ENCODE peak calls at places on chromosomes 3 and 15, in seven cellular contexts. One of them, this sample, is unnamed.

GRCh38 chr15:63985221-63986184 is 60.8 kb downstream of the DAPK2 start:
- DNase-seq in transverse colon: no peak
- DNase-seq in fibroblast of villous mesenchyme: no peak
- DNase-seq in left ventricle myocardium inferior: peak
- DNase-seq in A549: no peak
- DNase-seq in ovary: peak
- DNase-seq in pancreas: peak
- DNase-seq in this sample: no peak

GRCh38 chr3:84965141-84965540 is 6.4 kb downstream of the CADM2 start:
- DNase-seq in transverse colon: no peak
- DNase-seq in fibroblast of villous mesenchyme: no peak
- DNase-seq in left ventricle myocardium inferior: no peak
- DNase-seq in A549: peak
- DNase-seq in ovary: no peak
- DNase-seq in pancreas: no peak
- DNase-seq in this sample: no peak

GRCh38 chr15:76217029-76217866 is 94.0 kb downstream of the ETFA start:
- DNase-seq in transverse colon: no peak
- DNase-seq in fibroblast of villous mesenchyme: peak
- DNase-seq in left ventricle myocardium inferior: no peak
- DNase-seq in A549: no peak
- DNase-seq in ovary: no peak
- DNase-seq in pancreas: no peak
- DNase-seq in this sample: no peak

GRCh38 chr15:44381223-44381622 is 46.2 kb upstream of the CTDSPL2 start:
- DNase-seq in transverse colon: no peak
- DNase-seq in fibroblast of villous mesenchyme: peak
- DNase-seq in left ventricle myocardium inferior: no peak
- DNase-seq in A549: no peak
- DNase-seq in ovary: no peak
- DNase-seq in pancreas: no peak
- DNase-seq in this sample: no peak

GRCh38 chr15:38696120-38696727 is 131.6 kb upstream of the RASGRP1 start:
- DNase-seq in transverse colon: peak
- DNase-seq in fibroblast of villous mesenchyme: peak
- DNase-seq in left ventricle myocardium inferior: no peak
- DNase-seq in A549: no peak
- DNase-seq in ovary: no peak
- DNase-seq in pancreas: no peak
- DNase-seq in this sample: no peak

GRCh38 chr3:126101521-126101982 is 17.6 kb upstream of the SLC41A3 start:
- DNase-seq in transverse colon: no peak
- DNase-seq in fibroblast of villous mesenchyme: no peak
- DNase-seq in left ventricle myocardium inferior: no peak
- DNase-seq in A549: no peak
- DNase-seq in ovary: no peak
- DNase-seq in pancreas: no peak
- DNase-seq in this sample: no peak

GRCh38 chr15:33150516-33150915 is 44.0 kb downstream of the FMN1 start:
- DNase-seq in transverse colon: no peak
- DNase-seq in fibroblast of villous mesenchyme: no peak
- DNase-seq in left ventricle myocardium inferior: no peak
- DNase-seq in A549: no peak
- DNase-seq in ovary: no peak
- DNase-seq in pancreas: no peak
- DNase-seq in this sample: peak

GRCh38 chr3:9715764-9716437 is 12.3 kb downstream of the CPNE9 start:
- DNase-seq in transverse colon: peak
- DNase-seq in fibroblast of villous mesenchyme: peak
- DNase-seq in left ventricle myocardium inferior: peak
- DNase-seq in A549: peak
- DNase-seq in ovary: peak
- DNase-seq in pancreas: peak
- DNase-seq in this sample: peak

GRCh38 chr15:75230524-75231371 is 27.4 kb upstream of the GOLGA6C start:
- DNase-seq in transverse colon: peak
- DNase-seq in fibroblast of villous mesenchyme: no peak
- DNase-seq in left ventricle myocardium inferior: peak
- DNase-seq in A549: no peak
- DNase-seq in ovary: no peak
- DNase-seq in pancreas: no peak
- DNase-seq in this sample: no peak

GRCh38 chr3:141485578-141486415 is 1.0 kb upstream of the RASA2 start:
- DNase-seq in transverse colon: no peak
- DNase-seq in fibroblast of villous mesenchyme: peak
- DNase-seq in left ventricle myocardium inferior: no peak
- DNase-seq in A549: peak
- DNase-seq in ovary: no peak
- DNase-seq in pancreas: no peak
- DNase-seq in this sample: peak

GRCh38 chr15:66154581-66154980 is 99.0 kb downstream of the MEGF11 start:
- DNase-seq in transverse colon: no peak
- DNase-seq in fibroblast of villous mesenchyme: no peak
- DNase-seq in left ventricle myocardium inferior: no peak
- DNase-seq in A549: no peak
- DNase-seq in ovary: no peak
- DNase-seq in pancreas: no peak
- DNase-seq in this sample: no peak

GRCh38 chr15:49361370-49361769 is 61.7 kb upstream of the FGF7 start:
- DNase-seq in transverse colon: no peak
- DNase-seq in fibroblast of villous mesenchyme: peak
- DNase-seq in left ventricle myocardium inferior: no peak
- DNase-seq in A549: no peak
- DNase-seq in ovary: no peak
- DNase-seq in pancreas: no peak
- DNase-seq in this sample: no peak

GRCh38 chr3:154678271-154678670 is 248.3 kb upstream of the GPR149 start:
- DNase-seq in transverse colon: no peak
- DNase-seq in fibroblast of villous mesenchyme: no peak
- DNase-seq in left ventricle myocardium inferior: no peak
- DNase-seq in A549: no peak
- DNase-seq in ovary: no peak
- DNase-seq in pancreas: no peak
- DNase-seq in this sample: no peak

GRCh38 chr3:178059836-178060235 is 476.4 kb upstream of the KCNMB2 start:
- DNase-seq in transverse colon: no peak
- DNase-seq in fibroblast of villous mesenchyme: peak
- DNase-seq in left ventricle myocardium inferior: no peak
- DNase-seq in A549: no peak
- DNase-seq in ovary: no peak
- DNase-seq in pancreas: no peak
- DNase-seq in this sample: no peak

GRCh38 chr15:31476866-31477265 is 150.2 kb downstream of the KLF13 start:
- DNase-seq in transverse colon: peak
- DNase-seq in fibroblast of villous mesenchyme: no peak
- DNase-seq in left ventricle myocardium inferior: no peak
- DNase-seq in A549: no peak
- DNase-seq in ovary: no peak
- DNase-seq in pancreas: no peak
- DNase-seq in this sample: no peak

GRCh38 chr3:106013971-106014370 is 145.2 kb upstream of the CBLB start:
- DNase-seq in transverse colon: no peak
- DNase-seq in fibroblast of villous mesenchyme: peak
- DNase-seq in left ventricle myocardium inferior: no peak
- DNase-seq in A549: no peak
- DNase-seq in ovary: no peak
- DNase-seq in pancreas: no peak
- DNase-seq in this sample: peak

GRCh38 chr3:118943597-118943996 is 91.0 kb downstream of the IGSF11 start:
- DNase-seq in transverse colon: no peak
- DNase-seq in fibroblast of villous mesenchyme: no peak
- DNase-seq in left ventricle myocardium inferior: no peak
- DNase-seq in A549: no peak
- DNase-seq in ovary: no peak
- DNase-seq in pancreas: no peak
- DNase-seq in this sample: no peak

GRCh38 chr15:71443538-71443937 is 328.3 kb downstream of the THSD4 start:
- DNase-seq in transverse colon: peak
- DNase-seq in fibroblast of villous mesenchyme: peak
- DNase-seq in left ventricle myocardium inferior: peak
- DNase-seq in A549: peak
- DNase-seq in ovary: peak
- DNase-seq in pancreas: peak
- DNase-seq in this sample: no peak

GRCh38 chr3:106006001-106006400 is 137.2 kb upstream of the CBLB start:
- DNase-seq in transverse colon: no peak
- DNase-seq in fibroblast of villous mesenchyme: peak
- DNase-seq in left ventricle myocardium inferior: no peak
- DNase-seq in A549: no peak
- DNase-seq in ovary: no peak
- DNase-seq in pancreas: peak
- DNase-seq in this sample: peak

GRCh38 chr3:44072601-44073540 is 168.8 kb upstream of the TOPAZ1 start:
- DNase-seq in transverse colon: no peak
- DNase-seq in fibroblast of villous mesenchyme: no peak
- DNase-seq in left ventricle myocardium inferior: no peak
- DNase-seq in A549: no peak
- DNase-seq in ovary: no peak
- DNase-seq in pancreas: no peak
- DNase-seq in this sample: no peak

GRCh38 chr3:101720851-101721649 is 3.4 kb upstream of the CEP97 start:
- DNase-seq in transverse colon: no peak
- DNase-seq in fibroblast of villous mesenchyme: peak
- DNase-seq in left ventricle myocardium inferior: no peak
- DNase-seq in A549: no peak
- DNase-seq in ovary: no peak
- DNase-seq in pancreas: no peak
- DNase-seq in this sample: no peak

GRCh38 chr15:69673236-69673881 is 220.7 kb downstream of the RPLP1 start:
- DNase-seq in transverse colon: no peak
- DNase-seq in fibroblast of villous mesenchyme: no peak
- DNase-seq in left ventricle myocardium inferior: no peak
- DNase-seq in A549: no peak
- DNase-seq in ovary: no peak
- DNase-seq in pancreas: no peak
- DNase-seq in this sample: no peak

GRCh38 chr15:45549831-45550230 is 27.3 kb upstream of the SLC30A4 start:
- DNase-seq in transverse colon: no peak
- DNase-seq in fibroblast of villous mesenchyme: peak
- DNase-seq in left ventricle myocardium inferior: no peak
- DNase-seq in A549: no peak
- DNase-seq in ovary: no peak
- DNase-seq in pancreas: no peak
- DNase-seq in this sample: no peak

GRCh38 chr15:57026016-57026602 is 107.7 kb downstream of the TCF12 start:
- DNase-seq in transverse colon: no peak
- DNase-seq in fibroblast of villous mesenchyme: peak
- DNase-seq in left ventricle myocardium inferior: no peak
- DNase-seq in A549: no peak
- DNase-seq in ovary: no peak
- DNase-seq in pancreas: no peak
- DNase-seq in this sample: no peak

GRCh38 chr3:15333099-15333956 is 942 bp upstream of the SH3BP5 start:
- DNase-seq in transverse colon: no peak
- DNase-seq in fibroblast of villous mesenchyme: no peak
- DNase-seq in left ventricle myocardium inferior: no peak
- DNase-seq in A549: no peak
- DNase-seq in ovary: peak
- DNase-seq in pancreas: no peak
- DNase-seq in this sample: no peak
- H3K4me3 ChIP-seq in transverse colon: no peak
- H3K4me3 ChIP-seq in fibroblast of villous mesenchyme: no peak
- H3K4me3 ChIP-seq in left ventricle myocardium inferior: peak
- H3K4me3 ChIP-seq in A549: no peak
- H3K4me3 ChIP-seq in ovary: peak
- H3K4me3 ChIP-seq in pancreas: no peak
- H3K4me3 ChIP-seq in this sample: peak

GRCh38 chr3:112531358-112531781 is 30.4 kb downstream of the ATG3 start:
- DNase-seq in transverse colon: no peak
- DNase-seq in fibroblast of villous mesenchyme: peak
- DNase-seq in left ventricle myocardium inferior: no peak
- DNase-seq in A549: peak
- DNase-seq in ovary: no peak
- DNase-seq in pancreas: no peak
- DNase-seq in this sample: peak
- TF ChIP-seq CTCF in transverse colon: peak
- TF ChIP-seq CTCF in fibroblast of villous mesenchyme: peak
- TF ChIP-seq CTCF in left ventricle myocardium inferior: peak
- TF ChIP-seq CTCF in A549: peak
- TF ChIP-seq CTCF in ovary: no peak
- TF ChIP-seq CTCF in pancreas: peak
- TF ChIP-seq CTCF in this sample: peak

DNA sequence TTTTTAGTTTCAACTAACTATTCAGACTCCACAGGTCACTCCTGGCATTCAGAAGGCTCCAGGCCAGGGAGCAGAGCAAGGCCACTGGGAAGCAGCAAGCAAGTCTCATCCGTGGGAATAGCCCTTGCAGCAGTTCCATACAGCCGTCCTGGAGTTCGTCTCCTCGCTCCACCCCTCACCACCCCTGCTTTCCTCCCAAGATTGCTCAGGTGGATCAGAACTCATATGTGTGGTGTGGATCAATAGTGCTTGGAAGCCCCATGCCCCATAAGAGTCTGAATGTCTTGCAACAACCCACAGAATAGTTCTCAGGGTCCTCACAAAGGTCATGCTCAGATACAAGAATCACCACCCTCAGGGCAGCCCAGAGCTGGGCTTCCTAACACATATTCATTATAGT is 44.5 kb downstream of the SUSD5 start:
- DNase-seq in transverse colon: no peak
- DNase-seq in fibroblast of villous mesenchyme: no peak
- DNase-seq in left ventricle myocardium inferior: no peak
- DNase-seq in A549: no peak
- DNase-seq in ovary: no peak
- DNase-seq in pancreas: no peak
- DNase-seq in this sample: no peak
- H3K4me3 ChIP-seq in transverse colon: no peak
- H3K4me3 ChIP-seq in fibroblast of villous mesenchyme: no peak
- H3K4me3 ChIP-seq in left ventricle myocardium inferior: no peak
- H3K4me3 ChIP-seq in A549: no peak
- H3K4me3 ChIP-seq in ovary: no peak
- H3K4me3 ChIP-seq in pancreas: no peak
- H3K4me3 ChIP-seq in this sample: no peak

GRCh38 chr3:189365609-189366564 is 194.1 kb downstream of the TPRG1 start:
- DNase-seq in transverse colon: no peak
- DNase-seq in fibroblast of villous mesenchyme: no peak
- DNase-seq in left ventricle myocardium inferior: no peak
- DNase-seq in A549: no peak
- DNase-seq in ovary: no peak
- DNase-seq in pancreas: no peak
- DNase-seq in this sample: no peak
- TF ChIP-seq CTCF in transverse colon: no peak
- TF ChIP-seq CTCF in fibroblast of villous mesenchyme: no peak
- TF ChIP-seq CTCF in left ventricle myocardium inferior: no peak
- TF ChIP-seq CTCF in A549: no peak
- TF ChIP-seq CTCF in ovary: no peak
- TF ChIP-seq CTCF in pancreas: no peak
- TF ChIP-seq CTCF in this sample: no peak

This sample was measured in epithelial cell of proximal tubule.